ENCODE peak calls at places on chromosomes 11 and 22, in four cellular contexts. One of them, this sample, is unnamed.

GRCh38 chr11:67278135-67278938 is 10.8 kb upstream of the ANKRD13D start:
- DNase-seq in IMR-90: no peak
- DNase-seq in A549: no peak
- DNase-seq in HepG2: no peak
- DNase-seq in this sample: no peak

GRCh38 chr11:19931141-19931767 is 218.6 kb downstream of the NAV2 start:
- DNase-seq in HepG2: no peak
- DNase-seq in IMR-90: no peak
- DNase-seq in A549: no peak
- DNase-seq in this sample: no peak

GRCh38 chr11:9701799-9702198 is 37.9 kb downstream of the SWAP70 start:
- DNase-seq in IMR-90: no peak
- DNase-seq in A549: no peak
- DNase-seq in HepG2: no peak
- DNase-seq in this sample: no peak

GRCh38 chr22:22060200-22061084 is 77.9 kb upstream of the TOP3B start:
- DNase-seq in A549: peak
- DNase-seq in IMR-90: peak
- DNase-seq in HepG2: peak
- DNase-seq in this sample: peak

GRCh38 chr11:74702383-74703007 is 28.7 kb downstream of the CHRDL2 start:
- DNase-seq in HepG2: peak
- DNase-seq in IMR-90: peak
- DNase-seq in A549: peak
- DNase-seq in this sample: peak

GRCh38 chr11:113289341-113290187 is 24.8 kb upstream of the TTC12 start:
- DNase-seq in A549: peak
- DNase-seq in HepG2: peak
- DNase-seq in IMR-90: peak
- DNase-seq in this sample: peak

GRCh38 chr11:33718441-33718840 is 17.8 kb downstream of the CD59 start:
- DNase-seq in HepG2: no peak
- DNase-seq in A549: no peak
- DNase-seq in IMR-90: no peak
- DNase-seq in this sample: no peak

GRCh38 chr22:37249946-37250345 is 5.9 kb upstream of the RAC2 start:
- DNase-seq in IMR-90: no peak
- DNase-seq in HepG2: no peak
- DNase-seq in A549: no peak
- DNase-seq in this sample: no peak

GRCh38 chr22:27825174-27825573 is 23.6 kb upstream of the MN1 start:
- DNase-seq in HepG2: no peak
- DNase-seq in A549: peak
- DNase-seq in IMR-90: no peak
- DNase-seq in this sample: peak

GRCh38 chr11:45225277-45225676 is 60.9 kb downstream of the SYT13 start:
- DNase-seq in IMR-90: no peak
- DNase-seq in A549: no peak
- DNase-seq in HepG2: no peak
- DNase-seq in this sample: no peak

GRCh38 chr22:47052236-47053012 is 290.0 kb downstream of the TBC1D22A start:
- DNase-seq in HepG2: no peak
- DNase-seq in A549: no peak
- DNase-seq in IMR-90: no peak
- DNase-seq in this sample: no peak

GRCh38 chr22:20509344-20510047 is 2.1 kb downstream of the MED15 start:
- DNase-seq in A549: peak
- DNase-seq in HepG2: peak
- DNase-seq in IMR-90: peak
- DNase-seq in this sample: peak

GRCh38 chr11:124578761-124579160 is 9.0 kb downstream of the OR8A1 start:
- DNase-seq in A549: no peak
- DNase-seq in IMR-90: no peak
- DNase-seq in HepG2: no peak
- DNase-seq in this sample: no peak

GRCh38 chr11:35518766-35519165 is 6.7 kb downstream of the PAMR1 start:
- DNase-seq in A549: no peak
- DNase-seq in IMR-90: no peak
- DNase-seq in HepG2: no peak
- DNase-seq in this sample: no peak

GRCh38 chr11:95674669-95675358 is 114.8 kb downstream of the FAM76B start:
- DNase-seq in A549: no peak
- DNase-seq in HepG2: no peak
- DNase-seq in IMR-90: no peak
- DNase-seq in this sample: no peak

GRCh38 chr22:28819253-28820096 is 19.1 kb upstream of the XBP1 start:
- DNase-seq in HepG2: peak
- DNase-seq in IMR-90: no peak
- DNase-seq in A549: peak
- DNase-seq in this sample: no peak

GRCh38 chr11:10478574-10479550 is 23.8 kb downstream of the AMPD3 start:
- DNase-seq in A549: no peak
- DNase-seq in IMR-90: no peak
- DNase-seq in HepG2: no peak
- DNase-seq in this sample: no peak

GRCh38 chr11:69912911-69913451 is 93.8 kb upstream of the FGF3 start:
- DNase-seq in A549: peak
- DNase-seq in HepG2: no peak
- DNase-seq in IMR-90: peak
- DNase-seq in this sample: peak

GRCh38 chr11:78796956-78797355 is 222.3 kb upstream of the NARS2 start:
- DNase-seq in A549: peak
- DNase-seq in IMR-90: peak
- DNase-seq in HepG2: no peak
- DNase-seq in this sample: no peak

GRCh38 chr22:35191412-35191811 is 65.9 kb upstream of the HMGXB4 start:
- DNase-seq in IMR-90: peak
- DNase-seq in HepG2: peak
- DNase-seq in A549: peak
- DNase-seq in this sample: no peak

GRCh38 chr22:50207383-50208031 is 6.7 kb downstream of the SELENOO start:
- DNase-seq in IMR-90: no peak
- DNase-seq in HepG2: no peak
- DNase-seq in A549: no peak
- DNase-seq in this sample: no peak

DNA sequence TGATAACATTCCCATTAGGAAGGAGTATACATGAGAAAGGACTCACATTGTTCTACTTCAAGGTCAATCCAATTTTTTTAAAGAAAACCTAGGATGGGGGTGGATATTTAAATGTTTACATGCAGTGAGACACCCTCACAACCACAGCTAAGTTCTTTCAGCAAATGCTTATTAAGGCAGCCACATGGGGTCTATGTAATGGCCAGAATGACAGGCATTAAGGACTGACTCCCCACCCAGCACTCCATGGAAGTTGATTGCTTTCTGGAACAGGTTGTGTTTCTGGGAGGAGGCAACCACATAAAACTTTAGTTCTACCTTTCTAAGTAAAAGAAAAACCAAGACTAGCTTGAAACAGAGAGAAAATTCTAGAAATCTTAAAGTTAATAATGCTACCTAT is 662.0 kb upstream of the CCDC90B start:
- DNase-seq in IMR-90: no peak
- DNase-seq in HepG2: no peak
- DNase-seq in A549: no peak
- DNase-seq in this sample: no peak
- TF ChIP-seq MAZ in IMR-90: no peak
- TF ChIP-seq MAZ in HepG2: no peak
- TF ChIP-seq MAZ in A549: no peak
- TF ChIP-seq MAZ in this sample: no peak

GRCh38 chr22:43789452-43789851 is 22.7 kb downstream of the EFCAB6 start:
- DNase-seq in IMR-90: peak
- DNase-seq in A549: peak
- DNase-seq in HepG2: no peak
- DNase-seq in this sample: no peak
- TF ChIP-seq MAZ in IMR-90: peak
- TF ChIP-seq MAZ in A549: no peak
- TF ChIP-seq MAZ in HepG2: no peak
- TF ChIP-seq MAZ in this sample: no peak

DNA sequence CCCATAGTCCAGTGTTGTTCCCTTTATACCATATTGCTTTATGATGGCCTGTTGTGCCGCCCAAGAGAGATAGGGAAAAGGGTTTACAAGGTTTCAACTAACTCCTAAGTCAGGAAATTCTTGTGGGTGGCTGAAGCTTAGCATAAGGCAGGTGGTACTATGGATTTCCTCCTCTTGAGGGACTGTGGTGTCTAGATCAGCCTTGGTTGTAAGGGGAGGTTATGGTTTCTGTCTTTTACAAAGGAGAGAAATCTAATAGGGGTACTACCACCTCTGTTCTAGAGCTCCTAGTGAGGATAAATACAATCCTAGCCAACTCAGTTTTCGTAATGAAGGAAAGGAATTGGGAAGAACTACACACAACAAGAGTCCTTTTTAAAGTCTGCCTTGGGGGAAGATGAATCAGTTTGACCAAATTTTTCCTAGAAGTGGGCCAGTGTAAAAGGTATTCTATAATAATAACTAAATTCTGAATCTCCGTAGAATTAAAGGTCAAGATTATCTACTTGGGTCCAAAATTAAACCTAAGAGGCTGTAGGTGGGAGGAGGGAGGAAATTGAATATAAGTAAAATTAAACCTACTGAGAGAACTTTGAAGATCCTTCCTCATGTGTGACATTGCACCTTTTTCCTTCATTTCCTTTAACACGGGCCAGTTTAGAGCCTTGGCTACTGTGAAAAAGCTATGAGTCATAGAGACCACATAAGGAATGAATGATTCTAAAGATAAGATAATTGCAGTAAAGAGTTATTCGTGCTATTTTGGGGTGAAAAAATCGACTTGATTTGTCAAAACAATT is 17.2 kb downstream of the DLAT start:
- DNase-seq in HepG2: no peak
- DNase-seq in IMR-90: peak
- DNase-seq in A549: no peak
- DNase-seq in this sample: peak
- TF ChIP-seq MAZ in HepG2: no peak
- TF ChIP-seq MAZ in IMR-90: no peak
- TF ChIP-seq MAZ in A549: no peak
- TF ChIP-seq MAZ in this sample: no peak

GRCh38 chr11:122439911-122440782 is 215.4 kb upstream of the UBASH3B start:
- DNase-seq in A549: peak
- DNase-seq in HepG2: peak
- DNase-seq in IMR-90: peak
- DNase-seq in this sample: no peak
- TF ChIP-seq MAZ in A549: no peak
- TF ChIP-seq MAZ in HepG2: peak
- TF ChIP-seq MAZ in IMR-90: no peak
- TF ChIP-seq MAZ in this sample: no peak

GRCh38 chr11:115660072-115660805 is 156.0 kb upstream of the CADM1 start:
- DNase-seq in HepG2: no peak
- DNase-seq in IMR-90: no peak
- DNase-seq in A549: no peak
- DNase-seq in this sample: no peak
- TF ChIP-seq MAZ in HepG2: no peak
- TF ChIP-seq MAZ in IMR-90: no peak
- TF ChIP-seq MAZ in A549: no peak
- TF ChIP-seq MAZ in this sample: no peak

DNA sequence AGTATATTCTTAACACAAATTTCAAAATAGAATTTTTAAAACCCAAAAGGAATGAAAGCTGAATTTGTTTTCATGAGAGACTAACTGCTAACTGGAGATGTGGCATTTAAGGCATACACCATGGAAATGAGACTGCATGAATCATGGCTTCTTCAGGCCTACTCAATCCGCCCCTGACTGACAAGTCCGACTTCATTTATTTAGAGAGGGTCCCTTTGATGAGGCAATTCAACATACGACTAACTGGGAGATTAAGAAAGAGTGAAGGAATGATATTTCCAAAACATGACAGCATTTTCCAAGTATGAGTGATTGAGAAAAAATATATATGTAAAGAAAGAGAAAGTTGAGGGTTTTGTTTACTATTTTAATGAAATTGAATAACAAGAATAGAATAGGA is 720.1 kb downstream of the DLG2 start:
- DNase-seq in HepG2: no peak
- DNase-seq in IMR-90: peak
- DNase-seq in A549: no peak
- DNase-seq in this sample: no peak
- TF ChIP-seq MAZ in HepG2: no peak
- TF ChIP-seq MAZ in IMR-90: no peak
- TF ChIP-seq MAZ in A549: no peak
- TF ChIP-seq MAZ in this sample: no peak

DNA sequence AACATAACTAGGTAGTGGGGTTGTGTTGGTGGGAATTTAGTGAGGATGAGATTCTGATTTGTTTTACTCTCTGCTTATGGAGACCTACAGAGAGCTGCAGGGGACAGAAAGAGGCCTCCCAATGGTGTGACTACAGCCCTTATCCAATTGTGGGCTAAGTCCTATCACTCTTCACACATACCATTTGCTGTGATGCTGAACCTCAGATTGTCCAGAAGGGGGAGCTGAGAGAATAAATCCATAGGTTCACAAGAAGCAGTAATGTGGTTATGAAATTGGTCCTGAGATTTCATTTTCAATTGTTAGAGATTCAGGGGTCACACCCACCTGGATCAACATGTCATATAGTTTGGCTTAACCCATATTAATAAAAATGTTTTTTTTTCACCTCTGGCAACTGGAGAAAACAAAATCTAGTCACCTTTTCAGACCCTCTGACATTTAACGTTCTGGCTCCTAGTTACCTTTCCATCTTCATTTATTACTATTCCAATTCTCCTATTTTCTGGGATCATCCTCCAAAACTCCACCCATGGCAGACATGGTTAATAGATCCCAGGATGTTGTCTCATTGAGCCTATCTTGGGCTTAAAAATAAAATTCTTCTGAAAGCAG is 53.3 kb upstream of the PTPN5 start:
- DNase-seq in HepG2: peak
- DNase-seq in IMR-90: peak
- DNase-seq in A549: peak
- DNase-seq in this sample: peak
- TF ChIP-seq MAZ in HepG2: no peak
- TF ChIP-seq MAZ in IMR-90: no peak
- TF ChIP-seq MAZ in A549: no peak
- TF ChIP-seq MAZ in this sample: no peak